ENCODE peak calls at places on chromosomes 4 and X, in ten cellular contexts. V, Q, H, B, Y, R, G, M, A and Z are unnamed samples. For H3K4me1 and H3K36me3, the result is how much of the 10 kb centered on the place peaks cover.

GRCh38 chr4:126051709-126052424 is 737.1 kb downstream of the FAT4 start:
- DNase-seq in V (peak), Q (peak), H (no peak), B (no peak), Y (no peak), R (no peak), G (no peak), M (peak), A (no peak), Z (no peak)

GRCh38 chr4:98599617-98600016 is 58.8 kb downstream of the TSPAN5 start:
- DNase-seq in V (no peak), Q (no peak), H (no peak), B (no peak), Y (no peak), R (no peak), G (no peak), M (no peak), A (no peak), Z (no peak)

GRCh38 chr4:48651869-48652447 is 128.1 kb downstream of the FRYL start:
- DNase-seq in V (no peak), Q (peak), H (no peak), B (no peak), Y (no peak), R (peak), G (no peak), M (no peak), A (no peak), Z (no peak)

GRCh38 chrX:131734621-131735020 is 190.7 kb downstream of the OR13H1 start:
- DNase-seq in V (peak), Q (peak), H (no peak), B (peak), Y (no peak), R (no peak), G (peak), M (no peak), A (peak), Z (peak)

GRCh38 chr4:14532436-14532835 is 469.8 kb upstream of the CPEB2 start:
- DNase-seq in V (no peak), Q (no peak), H (no peak), B (no peak), Y (no peak), R (no peak), G (no peak), M (no peak), A (no peak), Z (no peak)

GRCh38 chrX:51697397-51697796 is 12.9 kb upstream of the CENPVL1 start:
- DNase-seq in V (no peak), Q (no peak), H (no peak), B (no peak), Y (no peak), R (no peak), G (no peak), M (no peak), A (no peak), Z (no peak)

GRCh38 chr4:137069473-137069872 is 462.8 kb downstream of the PCDH18 start:
- DNase-seq in V (no peak), Q (no peak), H (no peak), B (no peak), Y (no peak), R (no peak), G (no peak), M (no peak), A (no peak), Z (no peak)

GRCh38 chr4:4853921-4854648 is 5.4 kb upstream of the MSX1 start:
- DNase-seq in V (peak), Q (no peak), H (no peak), B (peak), Y (no peak), R (no peak), G (no peak), M (no peak), A (no peak), Z (no peak)

GRCh38 chr4:38367642-38368189 is 296.3 kb upstream of the KLF3 start:
- DNase-seq in V (no peak), Q (no peak), H (no peak), B (no peak), Y (no peak), R (no peak), G (no peak), M (no peak), A (no peak), Z (no peak)

GRCh38 chrX:20066968-20067708 is 49.6 kb downstream of the MAP7D2 start:
- DNase-seq in V (no peak), Q (peak), H (no peak), B (no peak), Y (no peak), R (no peak), G (peak), M (peak), A (peak), Z (peak)

GRCh38 chrX:117840645-117841044 is 276.0 kb downstream of the KLHL13 start:
- DNase-seq in V (no peak), Q (no peak), H (no peak), B (no peak), Y (no peak), R (no peak), G (no peak), M (no peak), A (no peak), Z (no peak)

GRCh38 chr4:56468097-56468422 is 643 bp downstream of the SRP72 start:
- DNase-seq in V (no peak), Q (peak), H (no peak), B (no peak), Y (peak), R (no peak), G (no peak), M (peak), A (peak), Z (no peak)

GRCh38 chrX:72021975-72022374 is 109.7 kb downstream of the RTL5 start:
- DNase-seq in V (no peak), Q (no peak), H (no peak), B (no peak), Y (peak), R (no peak), G (no peak), M (no peak), A (no peak), Z (no peak)

GRCh38 chrX:85620466-85620865 is 241.0 kb upstream of the POF1B start:
- DNase-seq in V (no peak), Q (no peak), H (no peak), B (no peak), Y (no peak), R (no peak), G (no peak), M (no peak), A (no peak), Z (no peak)

GRCh38 chr4:2256156-2256731 is 5.7 kb downstream of the MXD4 start:
- DNase-seq in V (peak), Q (no peak), H (peak), B (peak), Y (no peak), R (no peak), G (no peak), M (no peak), A (peak), Z (no peak)

GRCh38 chr4:47705326-47705981 is 132.4 kb downstream of the CORIN start:
- DNase-seq in V (no peak), Q (peak), H (no peak), B (no peak), Y (no peak), R (no peak), G (no peak), M (peak), A (no peak), Z (no peak)

GRCh38 chrX:78625292-78625909 is 33.7 kb downstream of the RTL3 start:
- DNase-seq in V (no peak), Q (no peak), H (no peak), B (no peak), Y (no peak), R (no peak), G (no peak), M (no peak), A (no peak), Z (no peak)

GRCh38 chr4:168637872-168638756 is 141.3 kb downstream of the PALLD start:
- DNase-seq in V (no peak), Q (peak), H (no peak), B (no peak), Y (no peak), R (no peak), G (no peak), M (peak), A (no peak), Z (no peak)

GRCh38 chrX:139058831-139059495 is 347.4 kb upstream of the FGF13 start:
- DNase-seq in V (no peak), Q (no peak), H (no peak), B (no peak), Y (no peak), R (no peak), G (no peak), M (no peak), A (no peak), Z (no peak)

GRCh38 chr4:134756456-134756855 is 554.9 kb upstream of the PABPC4L start:
- DNase-seq in V (no peak), Q (no peak), H (no peak), B (no peak), Y (no peak), R (no peak), G (no peak), M (no peak), A (no peak), Z (no peak)

GRCh38 chrX:25596881-25597280 is 541.3 kb upstream of the MAGEB18 start:
- DNase-seq in V (no peak), Q (no peak), H (no peak), B (no peak), Y (no peak), R (no peak), G (no peak), M (peak), A (no peak), Z (no peak)

GRCh38 chrX:119688856-119689455 is 4.0 kb downstream of the SEPTIN6 start:
- DNase-seq in V (no peak), Q (no peak), H (no peak), B (no peak), Y (no peak), R (no peak), G (peak), M (no peak), A (no peak), Z (peak)

GRCh38 chrX:45850775-45851433 is 650.2 kb upstream of the DIPK2B start:
- DNase-seq in V (peak), Q (peak), H (no peak), B (peak), Y (peak), R (no peak), G (peak), M (peak), A (peak), Z (peak)

GRCh38 chr4:55553442-55553841 is 6.7 kb upstream of the CLOCK start:
- DNase-seq in V (peak), Q (no peak), H (no peak), B (no peak), Y (peak), R (no peak), G (no peak), M (peak), A (no peak), Z (no peak)

GRCh38 chr4:145736241-145736831 is 56.4 kb downstream of the C4orf51 start:
- DNase-seq in V (peak), Q (no peak), H (no peak), B (peak), Y (peak), R (no peak), G (no peak), M (peak), A (peak), Z (no peak)

GRCh38 chr4:134278675-134279074 is 77.1 kb upstream of the PABPC4L start:
- DNase-seq in V (no peak), Q (no peak), H (no peak), B (no peak), Y (no peak), R (no peak), G (no peak), M (no peak), A (no peak), Z (no peak)

GRCh38 chrX:38563006-38563405 is 1.7 kb downstream of the TSPAN7 start:
- DNase-seq in V (no peak), Q (no peak), H (no peak), B (no peak), Y (no peak), R (no peak), G (no peak), M (no peak), A (peak), Z (no peak)

GRCh38 chr4:145539677-145540076 is 58.0 kb downstream of the SMAD1 start:
- DNase-seq in V (no peak), Q (no peak), H (no peak), B (no peak), Y (no peak), R (no peak), G (no peak), M (no peak), A (no peak), Z (no peak)

GRCh38 chr4:55074386-55074785 is 51.0 kb downstream of the KDR start:
- DNase-seq in V (no peak), Q (no peak), H (no peak), B (no peak), Y (no peak), R (no peak), G (no peak), M (peak), A (no peak), Z (no peak)

GRCh38 chr4:18319456-18319855 is 297.9 kb upstream of the LCORL start:
- DNase-seq in V (no peak), Q (no peak), H (no peak), B (no peak), Y (no peak), R (no peak), G (no peak), M (no peak), A (no peak), Z (no peak)
- H3K4me1 ChIP-seq in V (under half), Q (under half), H (under half), B (under half), Y (under half), R (under half), G (under half), M (under half), A (under half), Z (under half)

GRCh38 chr4:142534994-142535393 is 311.1 kb downstream of the INPP4B start:
- DNase-seq in V (no peak), Q (peak), H (no peak), B (no peak), Y (no peak), R (no peak), G (no peak), M (no peak), A (no peak), Z (no peak)
- H3K36me3 ChIP-seq in V (under half), Q (under half), H (under half), B (under half), Y (under half), R (under half), G (under half), M (under half), A (under half), Z (under half)

DNA sequence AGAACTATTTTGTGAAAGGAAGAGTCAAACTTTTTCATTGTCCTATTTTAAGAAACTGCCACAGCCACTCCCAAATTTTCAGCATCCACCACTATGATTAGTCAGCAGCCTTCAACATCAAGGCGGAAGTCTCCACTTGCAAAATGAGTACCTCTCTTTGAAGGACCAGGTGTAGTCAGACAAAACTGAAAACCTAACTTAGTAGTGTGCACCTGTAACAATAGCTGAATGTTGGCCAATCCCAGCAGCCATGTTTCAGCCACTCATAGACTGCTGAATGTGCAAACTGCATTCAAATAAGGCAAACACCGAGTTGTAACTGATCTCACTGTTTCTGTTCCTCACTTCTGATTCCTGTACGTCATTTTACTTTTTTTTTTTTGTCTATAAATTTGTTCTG is 341.1 kb downstream of the IL15 start:
- DNase-seq in V (no peak), Q (no peak), H (no peak), B (no peak), Y (no peak), R (no peak), G (no peak), M (no peak), A (no peak), Z (no peak)
- H3K4me1 ChIP-seq in V (under half), Q (under half), H (under half), B (under half), Y (under half), R (under half), G (under half), M (under half), A (under half), Z (under half)

DNA sequence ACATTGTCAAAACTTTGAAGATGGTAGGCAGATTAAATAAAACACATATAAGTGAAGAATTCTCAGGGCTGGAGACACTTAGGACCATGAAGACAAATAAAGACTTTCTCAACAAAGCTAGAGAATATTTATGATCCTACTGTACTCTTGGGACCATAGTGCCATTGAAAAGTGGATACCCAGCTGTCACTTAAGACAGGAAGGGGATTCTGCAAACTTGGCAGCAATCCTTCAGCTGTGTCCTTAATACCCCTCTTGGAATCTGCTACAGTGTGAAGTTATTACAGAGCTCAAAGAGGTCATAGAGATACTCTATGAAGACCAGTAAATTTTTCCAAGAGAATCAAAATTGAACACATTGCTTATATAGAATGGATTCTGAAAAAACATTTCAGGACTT is 24.3 kb downstream of the PDE5A start:
- DNase-seq in V (no peak), Q (no peak), H (no peak), B (no peak), Y (no peak), R (no peak), G (no peak), M (no peak), A (no peak), Z (no peak)
- H3K36me3 ChIP-seq in V (under half), Q (under half), H (under half), B (under half), Y (under half), R (under half), G (under half), M (under half), A (under half), Z (under half)

GRCh38 chr4:87065016-87065415 is 130.2 kb downstream of the AFF1 start:
- DNase-seq in V (no peak), Q (no peak), H (no peak), B (no peak), Y (no peak), R (no peak), G (no peak), M (no peak), A (no peak), Z (no peak)
- H3K4me1 ChIP-seq in V (half or more), Q (under half), H (under half), B (half or more), Y (under half), R (under half), G (under half), M (under half), A (under half), Z (under half)

GRCh38 chr4:41269682-41270081 is 13.0 kb downstream of the UCHL1 start:
- DNase-seq in V (no peak), Q (no peak), H (no peak), B (no peak), Y (no peak), R (no peak), G (no peak), M (no peak), A (no peak), Z (no peak)
- H3K36me3 ChIP-seq in V (under half), Q (under half), H (under half), B (under half), Y (under half), R (under half), G (under half), M (under half), A (under half), Z (under half)

GRCh38 chr4:8440491-8441311 is at the start of the genes ACOX3 and TRMT44:
- DNase-seq in V (peak), Q (peak), H (peak), B (peak), Y (peak), R (peak), G (peak), M (peak), A (peak), Z (peak)

GRCh38 chr4:8441499-8442091 is 1.0 kb downstream of the TRMT44 start:
- DNase-seq in V (no peak), Q (no peak), H (no peak), B (no peak), Y (no peak), R (no peak), G (no peak), M (no peak), A (no peak), Z (no peak)

GRCh38 chr4:8439168-8439567 is 1.4 kb downstream of the ACOX3 start:
- DNase-seq in V (no peak), Q (peak), H (no peak), B (no peak), Y (no peak), R (no peak), G (no peak), M (no peak), A (no peak), Z (no peak)

GRCh38 chr4:8438743-8439142 is 1.8 kb downstream of the ACOX3 start:
- DNase-seq in V (no peak), Q (no peak), H (no peak), B (no peak), Y (no peak), R (no peak), G (no peak), M (no peak), A (no peak), Z (no peak)

GRCh38 chr4:8439914-8440490 is 521 bp downstream of the ACOX3 start:
- DNase-seq in V (no peak), Q (no peak), H (no peak), B (no peak), Y (peak), R (peak), G (no peak), M (peak), A (no peak), Z (no peak)
- H3K4me1 ChIP-seq in V (half or more), Q (under half), H (under half), B (under half), Y (under half), R (under half), G (under half), M (half or more), A (under half), Z (half or more)

DNA sequence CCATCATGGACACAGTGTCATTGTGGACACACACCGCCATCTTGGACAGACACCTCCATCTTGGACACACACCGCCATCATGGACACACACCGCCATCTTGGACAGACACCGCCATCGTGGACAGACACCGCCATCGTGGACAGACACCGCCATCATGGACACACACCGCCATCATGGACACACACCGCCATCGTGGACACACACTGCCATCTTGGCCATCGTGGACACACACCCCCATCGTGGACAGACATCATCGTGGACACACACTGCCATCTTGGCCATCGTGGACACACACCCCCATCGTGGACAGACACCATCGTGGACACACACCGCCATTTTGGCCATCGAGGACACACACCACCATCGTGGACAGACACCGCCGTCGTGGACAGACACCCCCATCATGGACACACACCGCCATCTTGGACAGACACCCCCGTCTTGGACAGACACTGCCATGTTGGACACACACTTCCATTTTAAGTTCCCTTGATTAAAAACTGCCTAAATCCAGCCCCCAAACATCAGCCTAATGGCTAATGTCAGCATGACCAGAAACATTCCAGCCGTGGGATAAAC is 9.1 kb downstream of the ASMTL start:
- DNase-seq in V (no peak), Q (no peak), H (no peak), B (no peak), Y (peak), R (no peak), G (no peak), M (no peak), A (no peak), Z (no peak)
- H3K36me3 ChIP-seq in V (under half), Q (under half), H (under half), B (under half), Y (under half), R (under half), G (under half), M (under half), A (under half), Z (under half)